ENCODE peak calls at places on chromosomes 16 and 17, in four cellular contexts. One of them, this sample, is unnamed.

GRCh38 chr16:27154573-27155521 is 48.5 kb upstream of the KDM8 start:
- DNase-seq in K562: peak; percentile 68
- DNase-seq in HL-60: no peak
- DNase-seq in GM12878: no peak
- DNase-seq in this sample: peak; percentile 44

GRCh38 chr16:4505356-4506153 is 29.4 kb downstream of the HMOX2 start:
- DNase-seq in GM12878: peak; percentile 70
- DNase-seq in K562: no peak
- DNase-seq in HL-60: no peak
- DNase-seq in this sample: peak; percentile 73

GRCh38 chr17:66451188-66452149 is 149.1 kb downstream of the PRKCA start:
- DNase-seq in K562: peak; percentile 59
- DNase-seq in GM12878: no peak
- DNase-seq in HL-60: no peak
- DNase-seq in this sample: no peak

GRCh38 chr17:66414528-66415175 is 112.2 kb downstream of the PRKCA start:
- DNase-seq in K562: no peak
- DNase-seq in GM12878: no peak
- DNase-seq in HL-60: no peak
- DNase-seq in this sample: no peak

GRCh38 chr17:69344939-69345338 is 18.0 kb upstream of the ABCA5 start:
- DNase-seq in GM12878: no peak
- DNase-seq in HL-60: no peak
- DNase-seq in K562: no peak
- DNase-seq in this sample: no peak

GRCh38 chr16:85372627-85373372 is 240.3 kb upstream of the GSE1 start:
- DNase-seq in HL-60: peak; percentile 41
- DNase-seq in K562: peak; percentile 77
- DNase-seq in GM12878: no peak
- DNase-seq in this sample: no peak

GRCh38 chr17:70499067-70499786 is 329.9 kb downstream of the KCNJ2 start:
- DNase-seq in HL-60: no peak
- DNase-seq in GM12878: no peak
- DNase-seq in K562: no peak
- DNase-seq in this sample: no peak

GRCh38 chr16:75304521-75305363 is 53.3 kb upstream of the BCAR1 start:
- DNase-seq in HL-60: no peak
- DNase-seq in GM12878: no peak
- DNase-seq in K562: peak; percentile 75
- DNase-seq in this sample: no peak

GRCh38 chr16:74998481-74999207 is at the start of gene ZNRF1:
- DNase-seq in GM12878: peak; percentile 73
- DNase-seq in K562: peak; percentile 95
- DNase-seq in HL-60: peak; percentile 45
- DNase-seq in this sample: peak; percentile 86

GRCh38 chr16:48383877-48384304 is 1.3 kb downstream of the SIAH1 start:
- DNase-seq in HL-60: no peak
- DNase-seq in GM12878: no peak
- DNase-seq in K562: peak; percentile 55
- DNase-seq in this sample: no peak

DNA sequence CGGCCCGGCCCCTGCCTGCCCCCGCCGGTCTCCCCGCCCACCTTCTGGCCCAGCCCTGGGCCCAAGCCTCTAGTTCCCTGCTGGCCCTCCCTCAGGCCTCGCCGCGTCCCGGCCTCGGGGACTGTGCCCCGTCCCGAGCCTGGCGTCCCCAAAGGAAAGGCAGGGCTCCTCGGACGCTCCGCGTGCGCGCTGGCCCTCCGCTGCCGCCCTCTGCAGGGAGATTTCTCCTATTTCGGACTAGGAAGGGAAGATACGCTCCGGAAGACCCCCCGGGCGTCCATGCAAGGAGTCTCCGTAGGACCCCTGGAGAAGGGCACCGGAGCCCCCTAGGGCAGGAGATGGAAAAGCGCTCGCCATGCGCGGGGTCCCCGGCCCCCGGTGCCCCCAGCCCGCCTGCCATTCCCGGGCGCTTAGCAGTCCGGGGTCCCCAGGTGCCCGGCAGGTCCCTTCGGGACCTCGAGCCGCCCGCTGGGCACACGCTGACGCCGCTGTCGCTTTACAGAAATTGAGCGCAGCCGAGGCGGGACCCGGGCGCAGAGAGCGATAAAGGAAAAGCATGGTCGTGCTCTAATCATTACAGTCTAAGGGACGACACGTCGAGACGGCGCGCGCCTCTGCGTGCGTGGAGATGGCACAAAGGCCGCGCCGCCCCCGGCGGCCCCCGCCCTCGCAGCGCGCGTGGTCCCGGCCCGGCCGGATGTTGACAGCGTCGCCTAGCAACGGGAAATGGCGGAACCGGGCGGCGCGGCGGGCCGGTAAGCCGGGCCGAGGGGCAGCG is at the start of gene CCDC40:
- DNase-seq in GM12878: no peak
- DNase-seq in K562: peak; percentile 68
- DNase-seq in HL-60: no peak
- DNase-seq in this sample: peak; percentile 74
- TF ChIP-seq SPI1 in GM12878: no peak
- TF ChIP-seq SPI1 in K562: no peak
- TF ChIP-seq SPI1 in HL-60: no peak
- TF ChIP-seq SPI1 in this sample: no peak

GRCh38 chr17:75442168-75443103 is 14.0 kb upstream of the TMEM94 start:
- DNase-seq in HL-60: no peak
- DNase-seq in GM12878: no peak
- DNase-seq in K562: no peak
- DNase-seq in this sample: no peak

GRCh38 chr17:75439287-75439686 is 17.1 kb upstream of the TMEM94 start:
- DNase-seq in GM12878: no peak
- DNase-seq in K562: no peak
- DNase-seq in HL-60: no peak
- DNase-seq in this sample: no peak

GRCh38 chr17:75440738-75441448 is 15.5 kb upstream of the TMEM94 start:
- DNase-seq in HL-60: no peak
- DNase-seq in GM12878: no peak
- DNase-seq in K562: no peak
- DNase-seq in this sample: no peak
- TF ChIP-seq SPI1 in HL-60: no peak
- TF ChIP-seq SPI1 in GM12878: no peak
- TF ChIP-seq SPI1 in K562: no peak
- TF ChIP-seq SPI1 in this sample: no peak

GRCh38 chr17:64328875-64329405 is 61.7 kb downstream of the PECAM1 start:
- DNase-seq in GM12878: no peak
- DNase-seq in K562: no peak
- DNase-seq in HL-60: no peak
- DNase-seq in this sample: no peak

GRCh38 chr17:64331366-64331765 is 59.3 kb downstream of the PECAM1 start:
- DNase-seq in HL-60: peak; percentile 77
- DNase-seq in K562: no peak
- DNase-seq in GM12878: no peak
- DNase-seq in this sample: no peak

GRCh38 chr17:64327201-64327930 is 63.3 kb downstream of the PECAM1 start:
- DNase-seq in HL-60: peak; percentile 80
- DNase-seq in K562: no peak
- DNase-seq in GM12878: no peak
- DNase-seq in this sample: no peak

GRCh38 chr17:64328036-64328874 is 62.4 kb downstream of the PECAM1 start:
- DNase-seq in GM12878: no peak
- DNase-seq in K562: no peak
- DNase-seq in HL-60: no peak
- DNase-seq in this sample: no peak

GRCh38 chr17:64329571-64329970 is 61.1 kb downstream of the PECAM1 start:
- DNase-seq in K562: no peak
- DNase-seq in GM12878: no peak
- DNase-seq in HL-60: no peak
- DNase-seq in this sample: no peak
- TF ChIP-seq SPI1 in K562: no peak
- TF ChIP-seq SPI1 in GM12878: no peak
- TF ChIP-seq SPI1 in HL-60: no peak
- TF ChIP-seq SPI1 in this sample: no peak

GRCh38 chr17:63497708-63498483 is 21.0 kb downstream of the ACE start:
- DNase-seq in K562: peak; percentile 30
- DNase-seq in HL-60: no peak
- DNase-seq in GM12878: no peak
- DNase-seq in this sample: no peak
- TF ChIP-seq SPI1 in K562: no peak
- TF ChIP-seq SPI1 in HL-60: no peak
- TF ChIP-seq SPI1 in GM12878: no peak
- TF ChIP-seq SPI1 in this sample: no peak

DNA sequence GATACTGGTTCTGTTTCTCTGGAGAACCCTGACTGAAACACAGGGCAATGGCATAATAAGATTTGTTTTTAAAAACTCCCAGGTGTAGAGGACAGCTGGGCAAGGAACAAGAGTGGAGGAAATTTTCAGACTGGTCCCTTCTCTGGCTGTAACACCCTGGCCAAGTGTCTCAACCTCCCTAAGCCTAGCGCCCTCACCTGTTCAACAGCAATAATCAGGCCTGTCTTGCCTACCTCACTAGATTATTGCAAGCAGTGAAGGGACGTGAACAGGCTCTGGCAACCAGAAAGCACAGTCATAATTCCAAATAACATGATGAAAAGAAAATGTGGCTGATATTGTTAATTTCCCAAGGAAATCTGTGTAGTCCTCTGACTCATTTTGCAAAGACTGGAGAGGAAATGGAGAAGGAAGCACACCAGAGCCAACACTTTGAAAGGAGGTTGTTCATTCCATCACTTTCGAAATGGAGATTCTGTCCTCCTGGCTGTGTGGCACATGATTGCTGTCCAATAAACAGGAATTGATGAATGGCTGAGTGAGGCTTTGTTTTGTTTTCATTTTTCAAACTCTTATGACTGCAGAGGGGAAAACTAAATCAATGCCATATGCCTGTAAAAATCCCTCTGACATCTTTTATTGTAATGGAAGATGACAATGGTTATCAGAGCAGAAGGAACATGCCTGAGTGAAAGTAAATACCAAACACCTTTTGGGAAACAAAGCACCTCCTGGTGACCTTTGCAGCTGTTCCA is 87.4 kb upstream of the HLF start:
- DNase-seq in HL-60: no peak
- DNase-seq in GM12878: no peak
- DNase-seq in K562: peak; percentile 28
- DNase-seq in this sample: no peak
- TF ChIP-seq SPI1 in HL-60: no peak
- TF ChIP-seq SPI1 in GM12878: no peak
- TF ChIP-seq SPI1 in K562: no peak
- TF ChIP-seq SPI1 in this sample: no peak

GRCh38 chr16:81238296-81239011 is at the start of gene BCO1:
- DNase-seq in HL-60: no peak
- DNase-seq in GM12878: no peak
- DNase-seq in K562: no peak
- DNase-seq in this sample: no peak
- TF ChIP-seq SPI1 in HL-60: no peak
- TF ChIP-seq SPI1 in GM12878: no peak
- TF ChIP-seq SPI1 in K562: no peak
- TF ChIP-seq SPI1 in this sample: no peak

GRCh38 chr17:56172517-56172982 is 19.3 kb downstream of the ANKFN1 start:
- DNase-seq in GM12878: no peak
- DNase-seq in K562: no peak
- DNase-seq in HL-60: no peak
- DNase-seq in this sample: no peak
- TF ChIP-seq SPI1 in GM12878: no peak
- TF ChIP-seq SPI1 in K562: no peak
- TF ChIP-seq SPI1 in HL-60: no peak
- TF ChIP-seq SPI1 in this sample: no peak

GRCh38 chr16:51922476-51922875 is 624.5 kb downstream of the TOX3 start:
- DNase-seq in K562: no peak
- DNase-seq in GM12878: no peak
- DNase-seq in HL-60: no peak
- DNase-seq in this sample: no peak
- TF ChIP-seq SPI1 in K562: no peak
- TF ChIP-seq SPI1 in GM12878: no peak
- TF ChIP-seq SPI1 in HL-60: no peak
- TF ChIP-seq SPI1 in this sample: no peak

GRCh38 chr16:726188-726437 is 130 bp downstream of the CCDC78 start:
- DNase-seq in K562: no peak
- DNase-seq in HL-60: no peak
- DNase-seq in GM12878: no peak
- DNase-seq in this sample: no peak

GRCh38 chr16:728890-729744 is 2.2 kb downstream of the HAGHL start:
- DNase-seq in K562: no peak
- DNase-seq in HL-60: no peak
- DNase-seq in GM12878: no peak
- DNase-seq in this sample: no peak

GRCh38 chr16:726438-727290 is at the start of the genes CCDC78 and HAGHL:
- DNase-seq in GM12878: no peak
- DNase-seq in HL-60: peak; percentile 72
- DNase-seq in K562: peak; percentile 88
- DNase-seq in this sample: peak; percentile 78

GRCh38 chr16:728131-728889 is 1.4 kb downstream of the HAGHL start:
- DNase-seq in K562: peak; percentile 95
- DNase-seq in GM12878: no peak
- DNase-seq in HL-60: peak; percentile 83
- DNase-seq in this sample: peak; percentile 83

GRCh38 chr16:727291-727977 is 528 bp downstream of the HAGHL start:
- DNase-seq in GM12878: no peak
- DNase-seq in HL-60: no peak
- DNase-seq in K562: peak; percentile 65
- DNase-seq in this sample: no peak
- TF ChIP-seq SPI1 in GM12878: no peak
- TF ChIP-seq SPI1 in HL-60: no peak
- TF ChIP-seq SPI1 in K562: no peak
- TF ChIP-seq SPI1 in this sample: no peak

This sample was measured in GM12891.